ENCODE peak calls at places on chromosomes 1 and 21, in five cellular contexts. R is GM10248; G is CD4-positive, alpha-beta T cell; W is hepatocyte; I is heart right ventricle. X is an unnamed sample.

GRCh38 chr1:10940451-10940804 is 72.0 kb upstream of the TARDBP start:
- DNase-seq in I (no peak), G (no peak), W (no peak), R (no peak), X (no peak)

GRCh38 chr1:961132-961652 is 808 bp downstream of the KLHL17 start:
- DNase-seq in R (no peak), I (no peak), W (no peak), G (no peak), X (no peak)

GRCh38 chr1:37471345-37472231 is 2.8 kb upstream of the ZC3H12A start:
- DNase-seq in R (no peak), W (peak), I (peak), G (no peak), X (no peak)

GRCh38 chr1:23384312-23385058 is 14.8 kb upstream of the ZNF436 start:
- DNase-seq in G (no peak), W (peak), R (no peak), I (no peak), X (no peak)

GRCh38 chr1:41891403-41891896 is 27.3 kb downstream of the HIVEP3 start:
- DNase-seq in G (peak), I (no peak), W (no peak), R (peak), X (peak)

GRCh38 chr1:167631987-167632680 is 2.1 kb downstream of the RCSD1 start:
- DNase-seq in W (no peak), I (no peak), R (no peak), G (no peak), X (no peak)

GRCh38 chr1:246532519-246532918 is 25.4 kb upstream of the SMYD3 start:
- DNase-seq in I (no peak), G (no peak), W (no peak), R (no peak), X (no peak)

GRCh38 chr1:51661081-51661518 is 44.2 kb downstream of the OSBPL9 start:
- DNase-seq in W (peak), G (no peak), I (no peak), R (no peak), X (no peak)

GRCh38 chr1:205515781-205516253 is 11.3 kb downstream of the CDK18 start:
- DNase-seq in W (peak), G (no peak), R (no peak), I (peak), X (no peak)

GRCh38 chr1:198491596-198491995 is 48.9 kb downstream of the ATP6V1G3 start:
- DNase-seq in R (no peak), W (no peak), I (no peak), G (no peak), X (no peak)

GRCh38 chr1:198143797-198144196 is 13.0 kb upstream of the NEK7 start:
- DNase-seq in W (no peak), I (no peak), R (peak), G (no peak), X (no peak)

GRCh38 chr1:33169290-33170055 is 12.4 kb downstream of the TRIM62 start:
- DNase-seq in G (no peak), W (no peak), R (no peak), I (no peak), X (no peak)

GRCh38 chr21:42157606-42158310 is 61.2 kb upstream of the ABCG1 start:
- DNase-seq in I (no peak), W (no peak), R (no peak), G (no peak), X (peak)

GRCh38 chr1:64476251-64476952 is 6.5 kb downstream of the CACHD1 start:
- DNase-seq in I (no peak), G (no peak), R (no peak), W (peak), X (no peak)

GRCh38 chr1:21919520-21919919 is 17.6 kb downstream of the HSPG2 start:
- DNase-seq in I (no peak), W (no peak), G (no peak), R (no peak), X (no peak)

GRCh38 chr1:21935891-21936365 is 1.2 kb downstream of the HSPG2 start:
- DNase-seq in G (no peak), I (no peak), R (no peak), W (peak), X (no peak)

DNA sequence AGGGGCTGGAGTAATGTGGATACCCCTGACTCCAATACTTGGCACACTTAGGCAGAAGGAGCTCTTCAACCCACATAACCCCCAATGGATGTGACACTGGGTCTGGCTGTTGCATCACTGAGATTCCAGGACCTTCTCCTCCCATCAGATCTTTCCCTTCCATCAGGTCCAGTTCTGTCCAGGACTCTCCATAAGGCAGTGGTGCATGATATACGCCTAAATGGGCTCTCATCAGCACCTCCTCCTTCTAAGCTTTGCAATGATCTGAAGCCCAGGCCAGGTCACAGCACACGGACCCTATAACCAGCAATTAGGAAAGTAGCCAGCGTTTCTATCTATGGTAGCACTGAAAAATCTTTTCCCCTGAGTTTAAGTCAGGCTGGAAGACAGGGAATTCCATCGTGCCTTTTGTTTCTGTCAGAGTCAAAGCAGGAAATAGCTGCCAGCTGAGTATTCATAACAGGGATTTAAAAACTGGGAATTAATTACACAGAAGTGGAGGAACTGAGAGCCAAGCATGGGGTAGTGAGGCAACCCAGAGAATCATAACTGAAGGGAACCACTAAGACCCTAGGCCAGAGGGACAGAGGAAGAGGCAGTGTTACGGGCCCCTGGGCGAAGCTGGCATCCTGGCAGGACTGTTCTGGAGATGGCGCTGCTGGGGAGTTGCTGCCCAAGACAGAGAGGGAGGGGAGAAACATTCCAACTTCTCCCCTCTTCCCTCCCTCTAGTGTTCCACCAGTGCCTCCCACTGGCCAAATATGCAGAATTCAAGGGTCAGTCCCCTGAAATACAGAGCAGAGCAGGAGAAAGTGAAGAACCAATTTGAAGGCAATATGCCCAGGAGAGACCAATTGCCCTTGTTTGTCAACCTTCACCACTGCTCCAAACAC is 37.5 kb upstream of the HOOK1 start:
- DNase-seq in I (no peak), R (no peak), G (no peak), W (no peak), X (no peak)
- TF ChIP-seq CTCF in I (no peak), R (no peak), G (no peak), W (no peak), X (no peak)

GRCh38 chr1:46969014-46969619 is 27.8 kb upstream of the CYP4A11 start:
- DNase-seq in W (no peak), R (no peak), I (no peak), G (no peak), X (no peak)
- TF ChIP-seq CTCF in W (no peak), R (no peak), I (no peak), G (no peak), X (no peak)

DNA sequence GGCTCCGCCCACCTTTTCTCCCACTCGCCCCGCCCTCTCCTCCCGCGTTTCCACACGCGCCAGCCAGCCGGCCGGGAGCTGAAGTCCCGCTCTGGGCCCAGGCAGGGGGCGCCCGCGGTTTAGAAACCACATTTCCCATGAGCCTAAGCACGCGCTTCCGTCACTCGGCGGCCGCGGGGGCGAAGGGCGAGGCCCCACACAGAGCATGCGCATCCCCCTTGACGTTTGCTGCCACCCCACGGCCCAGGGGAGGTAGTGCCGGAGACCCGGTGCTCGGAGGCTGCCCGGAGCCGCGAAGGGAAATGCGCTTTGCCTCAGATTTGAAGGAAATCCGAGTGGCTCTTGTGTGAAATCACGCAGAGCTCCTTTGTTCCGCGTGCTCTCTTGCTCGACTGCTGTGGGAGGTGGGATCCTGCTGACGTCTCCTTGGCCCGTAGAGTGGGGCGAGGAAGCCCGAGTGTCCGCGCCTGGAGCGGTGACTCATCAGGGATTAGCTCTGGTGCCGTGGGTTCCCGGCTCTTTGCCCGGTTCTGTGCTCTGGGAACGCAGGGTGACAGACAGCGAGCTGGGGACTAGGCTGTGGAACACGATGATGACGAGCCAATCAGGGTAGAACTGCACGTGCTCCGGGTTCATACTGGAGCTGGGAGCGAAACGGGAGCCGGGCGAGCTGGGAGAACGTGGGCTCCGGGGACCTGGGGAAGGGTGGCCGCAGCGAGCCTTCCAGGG is 406 bp upstream of the B3GALNT2 start:
- DNase-seq in I (peak), W (peak), G (peak), R (peak), X (peak)
- TF ChIP-seq CTCF in I (peak), W (peak), G (peak), R (peak), X (peak)

GRCh38 chr1:25245809-25246599 is 1.2 kb downstream of the RSRP1 start:
- DNase-seq in I (no peak), G (no peak), R (peak), W (peak), X (no peak)

GRCh38 chr1:25247024-25247828 is at the start of gene RSRP1:
- DNase-seq in W (peak), G (peak), I (peak), R (peak), X (peak)

GRCh38 chr1:25246600-25247023 is 642 bp downstream of the RSRP1 start:
- DNase-seq in R (peak), I (peak), G (no peak), W (peak), X (peak)

GRCh38 chr1:25245393-25245792 is 1.9 kb downstream of the RSRP1 start:
- DNase-seq in I (no peak), W (no peak), G (no peak), R (no peak), X (no peak)

GRCh38 chr1:25247829-25248754 is 838 bp upstream of the RSRP1 start:
- DNase-seq in R (no peak), W (no peak), G (no peak), I (no peak), X (no peak)
- TF ChIP-seq CTCF in R (peak), W (peak), G (no peak), I (no peak), X (no peak)

GRCh38 chr21:36609654-36610053 is 89.3 kb upstream of the SIM2 start:
- DNase-seq in I (no peak), R (no peak), G (no peak), W (no peak), X (no peak)

GRCh38 chr21:36613064-36613463 is 85.9 kb upstream of the SIM2 start:
- DNase-seq in I (no peak), R (no peak), W (no peak), G (no peak), X (no peak)

GRCh38 chr21:36610201-36610600 is 88.7 kb upstream of the SIM2 start:
- DNase-seq in W (no peak), R (no peak), I (no peak), G (no peak), X (no peak)

GRCh38 chr21:36613554-36613953 is 85.4 kb upstream of the SIM2 start:
- DNase-seq in W (no peak), I (no peak), G (no peak), R (no peak), X (no peak)

GRCh38 chr21:36615274-36615964 is 83.5 kb upstream of the SIM2 start:
- DNase-seq in I (no peak), W (no peak), R (no peak), G (no peak), X (no peak)
- TF ChIP-seq CTCF in I (no peak), W (no peak), R (peak), G (no peak), X (no peak)

GRCh38 chr1:2074316-2074855 is 24.2 kb downstream of the PRKCZ start:
- DNase-seq in W (no peak), R (no peak), G (no peak), I (peak), X (no peak)
- TF ChIP-seq CTCF in W (no peak), R (no peak), G (no peak), I (no peak), X (no peak)

DNA sequence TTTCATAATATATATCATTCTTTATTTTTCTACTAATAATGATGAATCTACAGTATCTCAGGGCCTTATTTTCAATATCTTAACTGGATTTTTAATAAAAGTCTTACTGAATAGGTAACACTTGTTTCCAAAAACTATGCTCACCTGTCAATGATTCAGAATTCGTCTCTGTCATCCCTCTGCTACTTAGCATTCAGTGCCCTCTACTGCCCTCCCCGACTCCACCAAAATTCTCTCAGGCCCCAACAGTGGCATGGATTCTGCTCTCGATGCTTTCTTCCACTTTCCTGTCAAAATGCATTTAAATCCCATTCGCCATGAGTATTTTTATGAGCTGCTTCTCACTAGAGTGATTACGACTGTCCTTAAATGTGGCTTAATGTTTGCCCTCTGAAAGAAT is 10.5 kb upstream of the BACH1 start:
- DNase-seq in G (no peak), W (no peak), R (no peak), I (no peak), X (no peak)
- TF ChIP-seq CTCF in G (no peak), W (no peak), R (no peak), I (no peak), X (no peak)

GRCh38 chr1:152745765-152746444 is 11.9 kb upstream of the KPRP start:
- DNase-seq in G (no peak), W (no peak), R (no peak), I (no peak), X (no peak)

GRCh38 chr1:152747831-152748230 is 10.0 kb upstream of the KPRP start:
- DNase-seq in I (no peak), W (no peak), R (no peak), G (no peak), X (no peak)

GRCh38 chr1:152741656-152742055 is 16.2 kb upstream of the KPRP start:
- DNase-seq in W (no peak), G (no peak), R (no peak), I (no peak), X (no peak)

GRCh38 chr1:152743371-152744145 is 14.3 kb upstream of the KPRP start:
- DNase-seq in R (no peak), G (no peak), W (no peak), I (no peak), X (no peak)

GRCh38 chr1:152745289-152745704 is 12.5 kb upstream of the KPRP start:
- DNase-seq in W (no peak), G (no peak), R (no peak), I (no peak), X (no peak)
- TF ChIP-seq CTCF in W (no peak), G (no peak), R (no peak), I (no peak), X (no peak)

X was measured in natural killer cell.